ENCODE peak calls at places on chromosomes 11 and 22, in five cellular contexts. D, K, F, Y and U are unnamed samples.

GRCh38 chr11:94734563-94735275 is 33.4 kb upstream of the AMOTL1 start:
- DNase-seq in F (peak), K (no peak), D (no peak), Y (no peak), U (no peak)

GRCh38 chr11:120400564-120401364 is 64.6 kb downstream of the ARHGEF12 start:
- DNase-seq in F (peak), Y (no peak), K (peak), D (peak), U (peak)

GRCh38 chr11:24697722-24698121 is 200.9 kb downstream of the LUZP2 start:
- DNase-seq in Y (no peak), K (peak), F (peak), D (peak), U (peak)

GRCh38 chr22:24076091-24076867 is 65.2 kb downstream of the CABIN1 start:
- DNase-seq in Y (no peak), F (no peak), D (no peak), K (no peak), U (no peak)

GRCh38 chr22:39474351-39474991 is 17.7 kb downstream of the MGAT3 start:
- DNase-seq in F (no peak), Y (no peak), K (no peak), D (no peak), U (no peak)

GRCh38 chr11:130813196-130813595 is 103.1 kb downstream of the SNX19 start:
- DNase-seq in Y (no peak), F (no peak), K (no peak), D (no peak), U (no peak)

GRCh38 chr11:10436224-10436623 is 18.8 kb upstream of the AMPD3 start:
- DNase-seq in K (no peak), D (no peak), Y (no peak), F (no peak), U (no peak)

GRCh38 chr11:124536520-124536919 is 6.9 kb downstream of the OR8B12 start:
- DNase-seq in Y (peak), F (peak), K (peak), D (peak), U (peak)

GRCh38 chr11:34067383-34068065 is 16.0 kb downstream of the CAPRIN1 start:
- DNase-seq in D (no peak), K (no peak), F (no peak), Y (no peak), U (no peak)

GRCh38 chr11:120568572-120569307 is 57.2 kb downstream of the GRIK4 start:
- DNase-seq in Y (no peak), K (no peak), D (no peak), F (no peak), U (no peak)

GRCh38 chr22:40081662-40082061 is 86.9 kb downstream of the FAM83F start:
- DNase-seq in D (no peak), K (no peak), Y (no peak), F (no peak), U (no peak)

GRCh38 chr11:63710476-63711217 is 29.3 kb downstream of the RTN3 start:
- DNase-seq in D (peak), Y (no peak), K (peak), F (peak), U (peak)

GRCh38 chr11:34243620-34244493 is 114.0 kb downstream of the ABTB2 start:
- DNase-seq in D (peak), Y (no peak), F (peak), K (peak), U (peak)

GRCh38 chr11:64048042-64048854 is 12.5 kb downstream of the FLRT1 start:
- DNase-seq in D (no peak), Y (no peak), F (no peak), K (no peak), U (no peak)

GRCh38 chr11:111975076-111975806 is 38.1 kb downstream of the DIXDC1 start:
- DNase-seq in F (no peak), Y (peak), K (no peak), D (no peak), U (peak)

GRCh38 chr22:24803064-24803542 is 2.9 kb upstream of the SGSM1 start:
- DNase-seq in F (peak), Y (peak), K (peak), D (peak), U (peak)

GRCh38 chr11:35326266-35326879 is 93.0 kb downstream of the SLC1A2 start:
- DNase-seq in F (no peak), K (no peak), D (no peak), Y (no peak), U (no peak)

GRCh38 chr11:121722431-121723256 is 269.9 kb upstream of the SORL1-AS1 start:
- DNase-seq in F (peak), D (peak), K (peak), Y (peak), U (peak)

GRCh38 chr11:92866679-92867282 is 102.7 kb upstream of the MTNR1B start:
- DNase-seq in D (no peak), F (no peak), K (no peak), Y (peak), U (no peak)

GRCh38 chr22:41725510-41726110 is 26.3 kb downstream of the MEI1 start:
- DNase-seq in K (peak), Y (no peak), D (peak), F (no peak), U (no peak)

GRCh38 chr11:94521684-94522083 is 9.4 kb downstream of the C11orf97 start:
- DNase-seq in F (peak), Y (no peak), D (peak), K (peak), U (peak)

GRCh38 chr11:28318861-28319260 is 210.7 kb downstream of the METTL15 start:
- DNase-seq in F (no peak), K (peak), D (no peak), Y (no peak), U (no peak)

GRCh38 chr11:109223441-109223840 is 198.5 kb upstream of the C11orf87 start:
- DNase-seq in Y (no peak), K (no peak), F (no peak), D (no peak), U (no peak)

GRCh38 chr11:80593981-80594380 is 1153.2 kb upstream of the TENM4 start:
- DNase-seq in K (peak), Y (no peak), F (peak), D (peak), U (peak)

DNA sequence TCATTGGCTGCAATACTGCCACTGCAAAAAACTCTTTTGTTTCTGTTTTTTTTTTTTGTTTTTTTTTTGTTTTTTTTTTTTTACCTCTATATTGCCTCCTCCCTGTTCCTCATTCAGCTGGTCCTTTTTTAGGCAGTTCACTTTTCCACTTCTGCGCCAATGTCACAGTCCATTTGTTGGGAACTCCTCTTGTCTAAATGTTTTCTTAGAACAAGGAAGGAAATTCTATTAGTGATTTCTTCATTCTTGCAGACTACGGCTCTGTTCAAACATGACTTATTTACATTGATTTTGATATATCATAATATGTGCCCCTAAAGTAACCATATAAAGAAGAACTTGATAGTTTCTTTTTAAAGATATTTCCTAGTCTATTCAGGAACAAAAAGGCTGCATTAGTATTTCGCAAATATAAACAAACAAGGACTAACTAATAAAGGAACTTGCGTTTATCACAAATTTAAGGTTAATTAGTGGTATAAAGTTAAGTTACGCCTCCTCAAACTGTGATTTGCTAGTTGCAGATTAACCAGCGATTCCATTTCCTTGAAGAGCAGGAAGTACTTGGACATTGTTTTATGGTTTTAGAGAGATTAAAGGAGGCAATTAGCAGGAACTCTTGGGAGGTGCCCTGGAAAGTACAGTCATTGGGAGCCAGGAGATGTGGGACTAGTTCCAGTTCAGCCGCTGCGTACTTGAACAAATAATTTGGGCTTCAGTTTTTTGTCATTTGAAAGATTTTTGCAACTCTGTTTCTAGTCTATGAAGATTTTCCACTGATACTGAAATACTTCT is 3.1 kb downstream of the FAM118B start:
- DNase-seq in K (no peak), F (no peak), D (no peak), Y (no peak), U (no peak)
- H3K4me3 ChIP-seq in K (no peak), F (no peak), D (no peak), Y (no peak), U (no peak)

GRCh38 chr11:387193-387793 is 6.7 kb upstream of the PKP3 start:
- DNase-seq in F (no peak), Y (no peak), D (no peak), K (no peak), U (no peak)
- TF ChIP-seq CTCF in F (no peak), Y (no peak), D (peak), K (no peak), U (peak)

GRCh38 chr11:12056112-12056511 is 47.7 kb upstream of the DKK3 start:
- DNase-seq in Y (no peak), K (no peak), D (no peak), F (no peak), U (no peak)

GRCh38 chr11:12053606-12054361 is 45.4 kb upstream of the DKK3 start:
- DNase-seq in Y (no peak), F (peak), D (no peak), K (peak), U (no peak)

GRCh38 chr11:12060385-12060980 is 49.9 kb upstream of the MICAL2 start:
- DNase-seq in K (no peak), Y (no peak), F (no peak), D (no peak), U (no peak)

GRCh38 chr11:12058425-12059115 is 50.1 kb upstream of the DKK3 start:
- DNase-seq in F (no peak), K (no peak), D (no peak), Y (no peak), U (no peak)

GRCh38 chr11:12057299-12057980 is 49.0 kb upstream of the DKK3 start:
- DNase-seq in K (no peak), Y (no peak), F (no peak), D (no peak), U (no peak)
- H3K4me3 ChIP-seq in K (no peak), Y (no peak), F (no peak), D (no peak), U (no peak)

GRCh38 chr22:45203150-45203974 is 37.3 kb downstream of the KIAA0930 start:
- DNase-seq in F (no peak), D (no peak), K (no peak), Y (no peak), U (no peak)
- TF ChIP-seq CTCF in F (no peak), D (no peak), K (no peak), Y (no peak), U (no peak)

GRCh38 chr22:19986011-19986409 is 30.6 kb downstream of the ARVCF start:
- DNase-seq in Y (no peak), D (no peak), F (no peak), K (no peak), U (no peak)

GRCh38 chr22:19986410-19987341 is 29.9 kb downstream of the ARVCF start:
- DNase-seq in K (peak), F (peak), D (peak), Y (peak), U (peak)

GRCh38 chr22:19988965-19989724 is 27.5 kb downstream of the ARVCF start:
- DNase-seq in D (no peak), Y (no peak), F (no peak), K (no peak), U (no peak)

GRCh38 chr22:19988331-19988808 is 28.3 kb downstream of the ARVCF start:
- DNase-seq in D (no peak), Y (no peak), K (no peak), F (no peak), U (no peak)

DNA sequence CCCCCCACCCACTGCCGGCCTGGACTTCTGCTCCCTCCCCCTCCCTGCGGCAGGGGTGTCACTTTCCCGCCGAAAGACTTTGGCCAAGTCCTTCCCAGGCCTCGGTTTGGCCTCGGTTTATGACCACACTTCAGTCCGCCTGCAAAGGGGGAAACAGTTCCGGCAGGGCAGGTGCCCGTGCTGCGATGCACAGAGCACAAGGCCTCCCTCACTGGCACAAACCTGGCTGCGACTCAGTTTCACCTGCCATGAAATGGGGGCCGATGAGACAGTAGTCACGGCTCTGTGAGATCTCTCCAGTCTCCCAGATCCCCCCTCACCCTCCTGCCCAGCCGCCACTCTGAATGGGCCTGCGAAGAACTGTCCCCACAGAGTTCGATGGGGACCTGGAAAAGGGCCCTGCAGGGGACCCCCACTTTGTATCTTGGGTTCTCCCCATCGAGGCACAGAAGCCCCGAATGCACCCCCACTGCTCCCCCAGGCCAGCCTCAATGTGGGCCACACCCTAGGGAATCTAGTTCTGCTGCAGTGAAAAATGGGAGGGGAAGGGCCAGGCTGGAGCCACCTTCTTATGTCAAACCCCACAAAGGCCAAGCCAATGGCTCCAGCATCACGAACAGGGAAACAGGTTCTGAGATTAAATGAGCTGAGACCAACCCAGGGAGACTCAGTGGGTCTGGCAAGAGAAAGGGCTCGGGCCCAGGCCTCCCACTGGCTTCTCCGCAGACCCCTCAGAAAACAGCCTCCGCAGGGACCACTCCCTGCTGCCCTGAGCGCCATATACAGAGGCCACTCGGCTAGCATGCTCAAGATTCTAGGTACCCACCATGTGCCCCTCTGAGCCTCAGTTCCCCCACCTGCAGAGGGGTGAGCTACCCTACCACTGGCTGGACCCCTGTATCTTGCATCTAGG is 29.0 kb downstream of the ARVCF start:
- DNase-seq in Y (no peak), F (no peak), K (no peak), D (no peak), U (no peak)
- H3K4me3 ChIP-seq in Y (no peak), F (no peak), K (no peak), D (no peak), U (no peak)